ENCODE peak calls at places on chromosomes 12 and 14, in six cellular contexts. S is NCI-H82, M is AG09309, G is epithelial cell of prostate, W is iris pigment epithelial cell, O is cardiac fibroblast. F is an unnamed sample.

GRCh38 chr12:51911788-51912711 is 4.7 kb downstream of the ACVRL1 start:
- DNase-seq in S (no peak), M (no peak), G (no peak), W (peak), O (peak), F (no peak)

GRCh38 chr14:88551936-88552565 is 2.8 kb downstream of the PTPN21 start:
- DNase-seq in S (peak), M (no peak), G (no peak), W (peak), O (peak), F (peak)

GRCh38 chr12:91818236-91819131 is 327.2 kb downstream of the BTG1 start:
- DNase-seq in S (no peak), M (no peak), G (peak), W (no peak), O (no peak), F (no peak)

GRCh38 chr12:117832459-117833457 is 136.0 kb downstream of the KSR2 start:
- DNase-seq in S (no peak), M (peak), G (no peak), W (peak), O (no peak), F (peak)

GRCh38 chr14:24456980-24457379 is 14.4 kb upstream of the SDR39U1 start:
- DNase-seq in S (no peak), M (no peak), G (no peak), W (peak), O (no peak), F (no peak)

GRCh38 chr14:36585100-36585499 is 2.7 kb upstream of the NKX2-8 start:
- DNase-seq in S (no peak), M (no peak), G (no peak), W (no peak), O (no peak), F (no peak)

GRCh38 chr14:26174395-26174794 is 423.4 kb downstream of the NOVA1 start:
- DNase-seq in S (no peak), M (no peak), G (no peak), W (no peak), O (no peak), F (no peak)

GRCh38 chr12:71591601-71592000 is 72.0 kb downstream of the ZFC3H1 start:
- DNase-seq in S (no peak), M (no peak), G (no peak), W (no peak), O (no peak), F (no peak)

GRCh38 chr12:43978546-43978945 is 142.7 kb downstream of the TMEM117 start:
- DNase-seq in S (no peak), M (no peak), G (no peak), W (no peak), O (no peak), F (no peak)

GRCh38 chr12:33828326-33828725 is 194.0 kb upstream of the ALG10 start:
- DNase-seq in S (peak), M (no peak), G (no peak), W (no peak), O (no peak), F (no peak)

GRCh38 chr12:16844875-16845274 is 238.9 kb upstream of the LMO3 start:
- DNase-seq in S (no peak), M (no peak), G (no peak), W (no peak), O (no peak), F (peak)

GRCh38 chr14:92093320-92093719 is 13.1 kb downstream of the ATXN3 start:
- DNase-seq in S (peak), M (no peak), G (no peak), W (no peak), O (peak), F (no peak)

GRCh38 chr14:102777711-102778615 is 714 bp downstream of the TRAF3 start:
- DNase-seq in S (no peak), M (no peak), G (no peak), W (peak), O (peak), F (peak)

GRCh38 chr14:105316968-105317498 is 2.5 kb downstream of the PACS2 start:
- DNase-seq in S (no peak), M (no peak), G (no peak), W (no peak), O (no peak), F (peak)

GRCh38 chr14:91249841-91250616 is 5.5 kb upstream of the GPR68 start:
- DNase-seq in S (peak), M (no peak), G (no peak), W (peak), O (peak), F (peak)

GRCh38 chr14:64702493-64703392 is 1.5 kb upstream of the PLEKHG3 start:
- DNase-seq in S (no peak), M (no peak), G (no peak), W (no peak), O (no peak), F (no peak)

GRCh38 chr14:72466325-72466724 is 427.6 kb downstream of the DPF3 start:
- DNase-seq in S (no peak), M (no peak), G (no peak), W (no peak), O (no peak), F (no peak)

GRCh38 chr14:100530270-100531072 is 56.7 kb downstream of the BEGAIN start:
- DNase-seq in S (no peak), M (no peak), G (no peak), W (no peak), O (no peak), F (peak)

GRCh38 chr14:33646692-33647260 is 304.1 kb downstream of the EGLN3 start:
- DNase-seq in S (no peak), M (no peak), G (peak), W (peak), O (peak), F (peak)

GRCh38 chr14:28356819-28357218 is 409.8 kb upstream of the FOXG1 start:
- DNase-seq in S (no peak), M (no peak), G (no peak), W (no peak), O (no peak), F (no peak)

GRCh38 chr12:102562836-102563425 is 82.6 kb upstream of the IGF1 start:
- DNase-seq in S (no peak), M (no peak), G (no peak), W (no peak), O (no peak), F (no peak)

GRCh38 chr14:61718039-61718438 is 22.7 kb downstream of the HIF1A start:
- DNase-seq in S (no peak), M (no peak), G (no peak), W (no peak), O (no peak), F (no peak)

GRCh38 chr12:50026691-50027090 is 1.4 kb upstream of the RACGAP1 start:
- DNase-seq in S (no peak), M (no peak), G (no peak), W (no peak), O (no peak), F (no peak)

GRCh38 chr12:9404469-9405260 is 196.5 kb upstream of the PZP start:
- DNase-seq in S (peak), M (no peak), G (no peak), W (no peak), O (no peak), F (no peak)

GRCh38 chr12:53343449-53343848 is 7.3 kb upstream of the SP7 start:
- DNase-seq in S (no peak), M (no peak), G (no peak), W (no peak), O (no peak), F (no peak)